ENCODE peak calls at places on chromosomes 2 and 18, in nine cellular contexts. I is upper lobe of right lung, K is posterior vena cava, F is anterior cingulate cortex, O is GM04504, G is SJSA1, A is amygdala, Y is AG20443, X is endothelial cell. S is an unnamed sample.

GRCh38 chr2:287471-287885 is 413 bp downstream of the ALKAL2 start:
- DNase-seq in G (no peak), K (no peak), I (peak), Y (peak), A (no peak), X (peak), O (no peak), F (no peak), S (peak)

GRCh38 chr2:100844514-100844913 is 24.6 kb downstream of the NPAS2 start:
- DNase-seq in Y (no peak), I (no peak), F (no peak), A (no peak), G (no peak), K (no peak), O (no peak), X (no peak), S (no peak)

GRCh38 chr2:38720613-38721241 is 30.4 kb downstream of the SRSF7 start:
- DNase-seq in O (peak), Y (peak), I (peak), X (no peak), A (no peak), K (peak), G (peak), F (no peak), S (no peak)

GRCh38 chr2:75100011-75100680 is 99.2 kb downstream of the TACR1 start:
- DNase-seq in I (no peak), O (peak), X (no peak), G (peak), A (no peak), F (no peak), K (no peak), Y (peak), S (no peak)

GRCh38 chr2:8574196-8575010 is 107.5 kb upstream of the ID2 start:
- DNase-seq in G (peak), Y (no peak), A (no peak), K (no peak), O (no peak), I (no peak), F (no peak), X (no peak), S (no peak)

GRCh38 chr2:106336740-106337139 is 131.5 kb downstream of the RGPD3 start:
- DNase-seq in O (no peak), X (no peak), I (no peak), A (no peak), Y (no peak), K (no peak), F (no peak), G (no peak), S (no peak)

GRCh38 chr18:44098551-44099098 is 582.1 kb upstream of the SETBP1 start:
- DNase-seq in Y (peak), G (peak), I (no peak), K (no peak), A (no peak), O (peak), X (peak), F (no peak), S (no peak)

GRCh38 chr2:100909571-100909970 is 89.6 kb downstream of the NPAS2 start:
- DNase-seq in G (no peak), A (no peak), F (no peak), O (no peak), K (no peak), I (no peak), X (no peak), Y (no peak), S (no peak)

GRCh38 chr2:54671875-54672586 is 51.4 kb upstream of the EML6 start:
- DNase-seq in O (no peak), F (no peak), I (no peak), A (no peak), Y (no peak), X (no peak), K (no peak), G (no peak), S (no peak)

GRCh38 chr2:239531456-239532304 is 130.9 kb upstream of the HDAC4 start:
- DNase-seq in X (no peak), G (no peak), K (peak), Y (no peak), F (no peak), A (no peak), O (no peak), I (no peak), S (no peak)

GRCh38 chr2:232231514-232231913 is 147.0 kb upstream of the ALPP start:
- DNase-seq in O (no peak), A (no peak), G (no peak), F (no peak), K (no peak), X (no peak), Y (no peak), I (no peak), S (no peak)

GRCh38 chr2:58710795-58711279 is 469.7 kb upstream of the FANCL start:
- DNase-seq in O (no peak), X (no peak), G (no peak), K (no peak), Y (no peak), F (no peak), A (no peak), I (no peak), S (no peak)

GRCh38 chr2:165203689-165204559 is at the start of gene SCN3A:
- DNase-seq in I (no peak), F (no peak), G (peak), X (peak), K (no peak), A (no peak), Y (peak), O (peak), S (no peak)

GRCh38 chr18:80229342-80229741 is 18.0 kb downstream of the PARD6G start:
- DNase-seq in Y (no peak), F (no peak), G (no peak), I (no peak), K (no peak), A (no peak), O (no peak), X (no peak), S (no peak)

GRCh38 chr2:105502625-105503334 is 103.9 kb upstream of the FHL2 start:
- DNase-seq in O (no peak), K (no peak), I (no peak), A (no peak), G (no peak), F (no peak), Y (peak), X (no peak), S (no peak)

GRCh38 chr2:137155351-137156104 is 390.2 kb downstream of the THSD7B start:
- DNase-seq in O (no peak), Y (no peak), A (no peak), X (no peak), K (no peak), F (no peak), G (no peak), I (no peak), S (no peak)

GRCh38 chr2:28164280-28164801 is 228.3 kb upstream of the FOSL2 start:
- DNase-seq in X (no peak), F (no peak), K (no peak), G (peak), O (peak), A (no peak), I (no peak), Y (peak), S (no peak)

GRCh38 chr18:69400253-69400975 is at the start of gene DOK6:
- DNase-seq in X (peak), A (peak), Y (peak), I (peak), O (peak), K (peak), F (peak), G (peak), S (no peak)

GRCh38 chr2:241617431-241618154 is 19.4 kb downstream of the THAP4 start:
- DNase-seq in Y (no peak), X (no peak), G (no peak), I (no peak), A (no peak), O (no peak), K (no peak), F (no peak), S (peak)

GRCh38 chr2:85221291-85221690 is 88.1 kb downstream of the TCF7L1 start:
- DNase-seq in X (no peak), Y (no peak), I (no peak), F (no peak), O (peak), A (no peak), G (no peak), K (no peak), S (no peak)

GRCh38 chr2:18750662-18751554 is 161.5 kb upstream of the NT5C1B start:
- DNase-seq in O (no peak), X (no peak), I (no peak), A (no peak), K (no peak), Y (peak), G (no peak), F (no peak), S (no peak)

S was measured in GM12891.